ENCODE peak calls at places on chromosomes 3 and 15, in four cellular contexts. One of them, this sample, is unnamed. For H3K4me1, the result is how much of the 10 kb centered on the place peaks cover.

GRCh38 chr15:57502116-57502515 is 89.6 kb upstream of the MYZAP start:
- DNase-seq in IMR-90: no peak
- DNase-seq in pancreas: no peak
- DNase-seq in CD8-positive, alpha-beta T cell: no peak
- DNase-seq in this sample: no peak

GRCh38 chr15:90087454-90088154 is 14.7 kb downstream of the IDH2 start:
- DNase-seq in IMR-90: peak
- DNase-seq in pancreas: peak
- DNase-seq in CD8-positive, alpha-beta T cell: no peak
- DNase-seq in this sample: peak

GRCh38 chr3:57556459-57557087 is 499 bp downstream of the PDE12 start:
- DNase-seq in IMR-90: no peak
- DNase-seq in pancreas: peak
- DNase-seq in CD8-positive, alpha-beta T cell: peak
- DNase-seq in this sample: peak

GRCh38 chr15:77519540-77519939 is 98.9 kb downstream of the HMG20A start:
- DNase-seq in pancreas: no peak
- DNase-seq in CD8-positive, alpha-beta T cell: no peak
- DNase-seq in IMR-90: peak
- DNase-seq in this sample: no peak

GRCh38 chr3:6799264-6799915 is 61.5 kb upstream of the GRM7 start:
- DNase-seq in pancreas: peak
- DNase-seq in CD8-positive, alpha-beta T cell: no peak
- DNase-seq in IMR-90: no peak
- DNase-seq in this sample: peak

GRCh38 chr3:7978104-7978457 is 523.5 kb upstream of the LMCD1 start:
- DNase-seq in pancreas: no peak
- DNase-seq in CD8-positive, alpha-beta T cell: no peak
- DNase-seq in IMR-90: no peak
- DNase-seq in this sample: no peak

GRCh38 chr3:136899622-136900158 is 37.7 kb downstream of the NCK1 start:
- DNase-seq in CD8-positive, alpha-beta T cell: no peak
- DNase-seq in IMR-90: peak
- DNase-seq in pancreas: no peak
- DNase-seq in this sample: no peak

GRCh38 chr3:194364652-194365434 is 4.7 kb downstream of the LRRC15 start:
- DNase-seq in CD8-positive, alpha-beta T cell: no peak
- DNase-seq in pancreas: no peak
- DNase-seq in IMR-90: peak
- DNase-seq in this sample: no peak

GRCh38 chr15:41870689-41871081 is 23.2 kb downstream of the SPTBN5 start:
- DNase-seq in pancreas: no peak
- DNase-seq in CD8-positive, alpha-beta T cell: peak
- DNase-seq in IMR-90: peak
- DNase-seq in this sample: no peak

GRCh38 chr15:82643992-82644391 is 3.2 kb downstream of the CPEB1 start:
- DNase-seq in IMR-90: no peak
- DNase-seq in CD8-positive, alpha-beta T cell: no peak
- DNase-seq in pancreas: no peak
- DNase-seq in this sample: no peak

GRCh38 chr15:35925634-35926380 is 379.8 kb upstream of the DPH6 start:
- DNase-seq in CD8-positive, alpha-beta T cell: no peak
- DNase-seq in IMR-90: peak
- DNase-seq in pancreas: no peak
- DNase-seq in this sample: no peak

GRCh38 chr3:71872256-71872655 is 87.3 kb upstream of the PROK2 start:
- DNase-seq in IMR-90: no peak
- DNase-seq in pancreas: no peak
- DNase-seq in CD8-positive, alpha-beta T cell: no peak
- DNase-seq in this sample: no peak

GRCh38 chr15:59329570-59330350 is 42.9 kb downstream of the MYO1E start:
- DNase-seq in IMR-90: peak
- DNase-seq in CD8-positive, alpha-beta T cell: no peak
- DNase-seq in pancreas: no peak
- DNase-seq in this sample: no peak

GRCh38 chr15:41020311-41020710 is 67.0 kb downstream of the CHAC1 start:
- DNase-seq in CD8-positive, alpha-beta T cell: no peak
- DNase-seq in pancreas: no peak
- DNase-seq in IMR-90: peak
- DNase-seq in this sample: no peak

GRCh38 chr15:45522931-45523331 is 376 bp upstream of the SLC30A4 start:
- DNase-seq in pancreas: no peak
- DNase-seq in IMR-90: peak
- DNase-seq in CD8-positive, alpha-beta T cell: no peak
- DNase-seq in this sample: no peak

GRCh38 chr3:123344941-123345594 is 103.8 kb downstream of the ADCY5 start:
- DNase-seq in CD8-positive, alpha-beta T cell: no peak
- DNase-seq in pancreas: no peak
- DNase-seq in IMR-90: no peak
- DNase-seq in this sample: no peak

GRCh38 chr3:42214565-42215283 is 51.3 kb downstream of the CCK start:
- DNase-seq in CD8-positive, alpha-beta T cell: no peak
- DNase-seq in pancreas: no peak
- DNase-seq in IMR-90: peak
- DNase-seq in this sample: no peak

GRCh38 chr15:45333550-45333949 is 44.8 kb downstream of the GATM start:
- DNase-seq in IMR-90: peak
- DNase-seq in CD8-positive, alpha-beta T cell: no peak
- DNase-seq in pancreas: peak
- DNase-seq in this sample: no peak

GRCh38 chr15:29815000-29815704 is 7.1 kb downstream of the TJP1 start:
- DNase-seq in IMR-90: peak
- DNase-seq in pancreas: no peak
- DNase-seq in CD8-positive, alpha-beta T cell: no peak
- DNase-seq in this sample: no peak

GRCh38 chr3:193236990-193237389 is 4.0 kb upstream of the PLAAT1 start:
- DNase-seq in CD8-positive, alpha-beta T cell: no peak
- DNase-seq in pancreas: no peak
- DNase-seq in IMR-90: no peak
- DNase-seq in this sample: no peak

GRCh38 chr15:84079885-84080777 is 155.4 kb upstream of the GOLGA6L4 start:
- DNase-seq in CD8-positive, alpha-beta T cell: peak
- DNase-seq in pancreas: peak
- DNase-seq in IMR-90: peak
- DNase-seq in this sample: peak

GRCh38 chr15:91021516-91022074 is 799 bp downstream of the VPS33B start:
- DNase-seq in IMR-90: peak
- DNase-seq in pancreas: no peak
- DNase-seq in CD8-positive, alpha-beta T cell: no peak
- DNase-seq in this sample: no peak

GRCh38 chr3:54968546-54969172 is 40.8 kb upstream of the LRTM1 start:
- DNase-seq in pancreas: no peak
- DNase-seq in CD8-positive, alpha-beta T cell: no peak
- DNase-seq in IMR-90: peak
- DNase-seq in this sample: no peak

GRCh38 chr3:111548060-111548459 is 6.1 kb downstream of the CD96 start:
- DNase-seq in CD8-positive, alpha-beta T cell: no peak
- DNase-seq in IMR-90: peak
- DNase-seq in pancreas: no peak
- DNase-seq in this sample: no peak

GRCh38 chr3:124230432-124230831 is 238.5 kb upstream of the ROPN1 start:
- DNase-seq in CD8-positive, alpha-beta T cell: no peak
- DNase-seq in pancreas: no peak
- DNase-seq in IMR-90: no peak
- DNase-seq in this sample: no peak

GRCh38 chr3:126245811-126246727 is 65.7 kb upstream of the ALDH1L1 start:
- DNase-seq in pancreas: peak
- DNase-seq in CD8-positive, alpha-beta T cell: no peak
- DNase-seq in IMR-90: peak
- DNase-seq in this sample: peak

GRCh38 chr3:112353365-112353764 is 20.4 kb downstream of the CD200 start:
- DNase-seq in CD8-positive, alpha-beta T cell: no peak
- DNase-seq in pancreas: no peak
- DNase-seq in IMR-90: no peak
- DNase-seq in this sample: no peak

GRCh38 chr3:24533557-24534193 is 39.0 kb upstream of the THRB start:
- DNase-seq in pancreas: no peak
- DNase-seq in IMR-90: no peak
- DNase-seq in CD8-positive, alpha-beta T cell: no peak
- DNase-seq in this sample: no peak

GRCh38 chr15:43769584-43770228 is 7.1 kb downstream of the ELL3 start:
- DNase-seq in pancreas: peak
- DNase-seq in IMR-90: peak
- DNase-seq in CD8-positive, alpha-beta T cell: peak
- DNase-seq in this sample: peak

GRCh38 chr15:64430000-64430735 is 30.2 kb upstream of the ZNF609 start:
- DNase-seq in IMR-90: peak
- DNase-seq in CD8-positive, alpha-beta T cell: peak
- DNase-seq in pancreas: no peak
- DNase-seq in this sample: peak

GRCh38 chr3:26921054-26921453 is 298.5 kb downstream of the LRRC3B start:
- DNase-seq in IMR-90: no peak
- DNase-seq in CD8-positive, alpha-beta T cell: no peak
- DNase-seq in pancreas: no peak
- DNase-seq in this sample: no peak

GRCh38 chr3:172612871-172613678 is 89.8 kb upstream of the TNFSF10 start:
- DNase-seq in IMR-90: no peak
- DNase-seq in pancreas: no peak
- DNase-seq in CD8-positive, alpha-beta T cell: no peak
- DNase-seq in this sample: no peak

GRCh38 chr15:95119041-95119440 is 887.7 kb downstream of the MCTP2 start:
- DNase-seq in IMR-90: peak
- DNase-seq in pancreas: no peak
- DNase-seq in CD8-positive, alpha-beta T cell: no peak
- DNase-seq in this sample: no peak

GRCh38 chr3:129535075-129535474 is 6.6 kb downstream of the RHO start:
- DNase-seq in CD8-positive, alpha-beta T cell: no peak
- DNase-seq in IMR-90: no peak
- DNase-seq in pancreas: no peak
- DNase-seq in this sample: no peak

GRCh38 chr3:179726075-179726742 is 73.4 kb downstream of the USP13 start:
- DNase-seq in CD8-positive, alpha-beta T cell: no peak
- DNase-seq in IMR-90: no peak
- DNase-seq in pancreas: no peak
- DNase-seq in this sample: no peak

GRCh38 chr3:72382460-72382859 is 465.8 kb downstream of the SHQ1 start:
- DNase-seq in pancreas: no peak
- DNase-seq in CD8-positive, alpha-beta T cell: no peak
- DNase-seq in IMR-90: no peak
- DNase-seq in this sample: no peak

GRCh38 chr3:71247221-71247947 is 336.1 kb downstream of the FOXP1 start:
- DNase-seq in IMR-90: peak
- DNase-seq in CD8-positive, alpha-beta T cell: no peak
- DNase-seq in pancreas: peak
- DNase-seq in this sample: no peak

GRCh38 chr15:68989876-68990754 is 24.4 kb upstream of the NOX5 start:
- DNase-seq in CD8-positive, alpha-beta T cell: no peak
- DNase-seq in IMR-90: no peak
- DNase-seq in pancreas: no peak
- DNase-seq in this sample: no peak

DNA sequence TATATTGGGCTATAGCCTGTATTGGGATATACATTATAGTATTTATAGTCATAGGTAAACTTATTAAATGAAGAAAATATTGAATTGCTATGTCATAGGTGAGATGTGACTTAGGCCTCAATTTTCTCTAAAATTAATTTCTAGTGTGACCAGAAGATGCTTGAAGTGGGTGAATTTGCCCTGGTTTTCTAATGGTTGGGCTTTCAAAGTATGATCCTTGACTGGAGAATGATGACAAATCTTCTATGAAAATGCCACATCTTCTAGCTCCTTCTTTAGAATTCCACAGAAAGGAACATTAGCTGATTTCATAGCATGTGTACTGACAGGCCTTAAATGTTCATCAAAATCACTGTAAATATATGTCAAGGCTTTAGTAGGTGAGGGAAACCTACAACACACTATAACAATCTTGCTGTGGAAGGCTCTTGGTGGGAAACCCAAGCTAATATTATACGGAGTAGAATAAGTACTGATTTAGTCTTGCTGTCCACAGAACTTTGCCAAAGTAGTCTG is 8.9 kb downstream of the ABI3BP start:
- DNase-seq in CD8-positive, alpha-beta T cell: no peak
- DNase-seq in pancreas: no peak
- DNase-seq in IMR-90: no peak
- DNase-seq in this sample: no peak
- H3K4me1 ChIP-seq in CD8-positive, alpha-beta T cell: under half
- H3K4me1 ChIP-seq in pancreas: under half
- H3K4me1 ChIP-seq in IMR-90: under half
- H3K4me1 ChIP-seq in this sample: under half

GRCh38 chr3:173875790-173876189 is 478.2 kb downstream of the NLGN1 start:
- DNase-seq in pancreas: no peak
- DNase-seq in CD8-positive, alpha-beta T cell: no peak
- DNase-seq in IMR-90: no peak
- DNase-seq in this sample: no peak

GRCh38 chr3:173870976-173871375 is 473.4 kb downstream of the NLGN1 start:
- DNase-seq in CD8-positive, alpha-beta T cell: no peak
- DNase-seq in pancreas: no peak
- DNase-seq in IMR-90: no peak
- DNase-seq in this sample: no peak

DNA sequence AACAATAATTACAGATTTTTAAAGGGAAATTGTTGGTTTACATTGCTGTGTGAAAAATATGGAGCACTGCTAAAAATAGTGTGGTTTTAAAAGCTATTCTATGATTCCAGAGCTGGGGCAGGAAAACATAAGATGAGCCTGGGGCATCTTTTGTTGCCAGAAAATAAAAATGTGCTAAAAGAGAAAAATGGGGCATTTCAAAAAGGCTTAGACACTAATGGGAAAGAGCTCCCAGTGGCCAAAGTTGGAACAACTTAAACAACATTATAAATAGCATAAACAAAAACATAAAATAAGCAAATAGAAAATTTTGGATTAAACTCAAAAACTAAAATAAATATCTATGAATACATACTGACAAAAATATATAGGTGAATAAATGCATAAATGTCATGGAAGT is 478.9 kb downstream of the NLGN1 start:
- DNase-seq in pancreas: no peak
- DNase-seq in CD8-positive, alpha-beta T cell: no peak
- DNase-seq in IMR-90: no peak
- DNase-seq in this sample: no peak
- TF ChIP-seq CTCF in pancreas: no peak
- TF ChIP-seq CTCF in CD8-positive, alpha-beta T cell: no peak
- TF ChIP-seq CTCF in IMR-90: peak
- TF ChIP-seq CTCF in this sample: peak

GRCh38 chr3:171346011-171346410 is 114.2 kb downstream of the TNIK start:
- DNase-seq in IMR-90: no peak
- DNase-seq in pancreas: no peak
- DNase-seq in CD8-positive, alpha-beta T cell: no peak
- DNase-seq in this sample: no peak

GRCh38 chr3:171345112-171345843 is 114.9 kb downstream of the TNIK start:
- DNase-seq in CD8-positive, alpha-beta T cell: no peak
- DNase-seq in IMR-90: no peak
- DNase-seq in pancreas: no peak
- DNase-seq in this sample: no peak

GRCh38 chr3:171348121-171348520 is 112.1 kb downstream of the TNIK start:
- DNase-seq in IMR-90: no peak
- DNase-seq in CD8-positive, alpha-beta T cell: no peak
- DNase-seq in pancreas: no peak
- DNase-seq in this sample: no peak

GRCh38 chr3:171347017-171347979 is 112.9 kb downstream of the TNIK start:
- DNase-seq in CD8-positive, alpha-beta T cell: no peak
- DNase-seq in pancreas: no peak
- DNase-seq in IMR-90: peak
- DNase-seq in this sample: no peak

GRCh38 chr3:171346582-171346981 is 113.6 kb downstream of the TNIK start:
- DNase-seq in IMR-90: no peak
- DNase-seq in CD8-positive, alpha-beta T cell: no peak
- DNase-seq in pancreas: no peak
- DNase-seq in this sample: no peak
- H3K4me1 ChIP-seq in IMR-90: under half
- H3K4me1 ChIP-seq in CD8-positive, alpha-beta T cell: under half
- H3K4me1 ChIP-seq in pancreas: under half
- H3K4me1 ChIP-seq in this sample: under half

GRCh38 chr15:99425666-99426301 is 140.0 kb upstream of the MEF2A start:
- DNase-seq in IMR-90: no peak
- DNase-seq in CD8-positive, alpha-beta T cell: no peak
- DNase-seq in pancreas: no peak
- DNase-seq in this sample: no peak
- TF ChIP-seq CTCF in IMR-90: peak
- TF ChIP-seq CTCF in CD8-positive, alpha-beta T cell: no peak
- TF ChIP-seq CTCF in pancreas: no peak
- TF ChIP-seq CTCF in this sample: peak

This sample was measured in DND-41.